ENCODE peak calls at places on chromosomes 1 and 21, in nine cellular contexts. W is PC-3, F is mammary epithelial cell, A is astrocyte, K is neural progenitor cell, S is mesendoderm, P is IMR-90, Z is A549, Q is GM23248. C is an unnamed sample.

GRCh38 chr21:27721675-27722074 is 754.8 kb upstream of the ADAMTS5 start:
- DNase-seq in W (no peak), F (no peak), S (no peak), K (no peak), A (no peak), Q (no peak), P (no peak), Z (no peak), C (no peak)

GRCh38 chr1:156942576-156942975 is 22.1 kb downstream of the LRRC71 start:
- DNase-seq in Z (no peak), W (no peak), K (no peak), A (no peak), S (no peak), Q (no peak), P (no peak), F (no peak), C (no peak)

GRCh38 chr1:5753431-5754078 is 238.7 kb downstream of the NPHP4 start:
- DNase-seq in K (no peak), A (no peak), P (no peak), F (no peak), W (no peak), Z (no peak), S (no peak), Q (no peak), C (no peak)

GRCh38 chr1:176628775-176629174 is 165.8 kb downstream of the PAPPA2 start:
- DNase-seq in K (no peak), Z (no peak), P (no peak), A (no peak), F (no peak), S (no peak), W (no peak), Q (no peak), C (no peak)

GRCh38 chr1:110235839-110236682 is 25.9 kb downstream of the KCNC4 start:
- DNase-seq in A (peak), W (peak), F (peak), P (peak), Q (peak), Z (peak), K (no peak), S (peak), C (no peak)

GRCh38 chr21:25462517-25462971 is 144.7 kb downstream of the MRPL39 start:
- DNase-seq in W (no peak), S (no peak), F (no peak), A (no peak), Q (no peak), P (no peak), Z (no peak), K (no peak), C (no peak)

GRCh38 chr1:18581420-18581880 is 49.2 kb upstream of the PAX7 start:
- DNase-seq in Z (peak), Q (peak), A (no peak), W (peak), K (peak), F (no peak), S (no peak), P (no peak), C (peak)

GRCh38 chr1:1081311-1082238 is 7.5 kb upstream of the RNF223 start:
- DNase-seq in K (no peak), S (no peak), Q (no peak), A (no peak), P (no peak), F (no peak), W (no peak), Z (no peak), C (no peak)

GRCh38 chr1:14017531-14017961 is 317.6 kb downstream of the PRDM2 start:
- DNase-seq in W (peak), S (no peak), A (no peak), F (no peak), Q (no peak), Z (no peak), P (no peak), K (peak), C (no peak)

GRCh38 chr1:206526064-206526911 is 19.0 kb downstream of the RASSF5 start:
- DNase-seq in K (no peak), Q (no peak), P (no peak), W (no peak), A (no peak), F (no peak), S (no peak), Z (no peak), C (peak)

GRCh38 chr1:165056914-165057313 is 299.6 kb downstream of the LMX1A start:
- DNase-seq in F (no peak), P (no peak), K (no peak), Z (no peak), W (no peak), Q (no peak), A (no peak), S (no peak), C (no peak)

GRCh38 chr1:215637041-215637573 is 70.0 kb downstream of the KCTD3 start:
- DNase-seq in K (no peak), A (peak), P (peak), W (no peak), S (no peak), Z (no peak), Q (peak), F (peak), C (no peak)

GRCh38 chr1:212696721-212697331 is 2.8 kb downstream of the BATF3 start:
- DNase-seq in W (no peak), Q (no peak), K (no peak), F (no peak), Z (no peak), P (no peak), S (no peak), A (no peak), C (no peak)

GRCh38 chr1:29236993-29237905 is 927 bp downstream of the PTPRU start:
- DNase-seq in K (peak), S (peak), F (peak), P (peak), Z (peak), W (peak), Q (peak), A (peak), C (no peak)

GRCh38 chr1:6502000-6502891 is 10.8 kb upstream of the PLEKHG5 start:
- DNase-seq in W (no peak), Q (peak), A (no peak), F (no peak), K (no peak), S (no peak), P (no peak), Z (no peak), C (no peak)

GRCh38 chr1:234616644-234617043 is 6.7 kb upstream of the IRF2BP2 start:
- DNase-seq in A (peak), Q (peak), F (no peak), S (no peak), Z (no peak), K (no peak), P (peak), W (no peak), C (no peak)

GRCh38 chr1:157975216-157975615 is 18.2 kb upstream of the KIRREL1 start:
- DNase-seq in P (no peak), K (no peak), A (no peak), Z (no peak), S (no peak), Q (no peak), W (no peak), F (no peak), C (no peak)

GRCh38 chr1:66000033-66000637 is 207.4 kb downstream of the PDE4B start:
- DNase-seq in Q (peak), P (no peak), F (no peak), Z (peak), A (no peak), W (no peak), S (no peak), K (no peak), C (no peak)

GRCh38 chr1:94743866-94744265 is 76.3 kb upstream of the SLC44A3 start:
- DNase-seq in A (no peak), Z (no peak), P (peak), W (no peak), Q (no peak), S (no peak), K (no peak), F (peak), C (no peak)

GRCh38 chr1:203116048-203116810 is 11.3 kb upstream of the ADORA1 start:
- DNase-seq in S (no peak), A (no peak), Q (no peak), W (no peak), F (no peak), Z (no peak), P (no peak), K (no peak), C (no peak)

GRCh38 chr1:223844962-223845809 is 561 bp downstream of the TP53BP2 start:
- DNase-seq in Z (peak), W (peak), P (peak), K (peak), S (peak), Q (peak), F (peak), A (peak), C (peak)

GRCh38 chr1:184365699-184366098 is 21.1 kb upstream of the C1orf21 start:
- DNase-seq in Q (no peak), A (no peak), W (no peak), Z (no peak), S (no peak), K (no peak), F (no peak), P (no peak), C (no peak)

GRCh38 chr1:183553769-183554168 is 36.5 kb downstream of the NCF2 start:
- DNase-seq in P (no peak), K (no peak), W (no peak), F (no peak), A (no peak), Q (no peak), S (peak), Z (no peak), C (no peak)

GRCh38 chr1:3217887-3218679 is 149.1 kb downstream of the PRDM16 start:
- DNase-seq in Q (no peak), F (no peak), S (no peak), K (no peak), W (no peak), Z (no peak), P (no peak), A (no peak), C (no peak)

GRCh38 chr1:234541281-234541975 is 62.4 kb upstream of the TARBP1 start:
- DNase-seq in K (no peak), A (peak), S (no peak), Q (peak), Z (peak), P (peak), F (peak), W (peak), C (no peak)

GRCh38 chr1:50278961-50279360 is 144.3 kb downstream of the DMRTA2 start:
- DNase-seq in K (no peak), Z (no peak), P (no peak), F (no peak), A (no peak), W (no peak), Q (no peak), S (peak), C (no peak)

GRCh38 chr1:205670611-205671430 is 9.5 kb downstream of the SLC45A3 start:
- DNase-seq in S (peak), Z (no peak), F (no peak), Q (no peak), K (peak), A (no peak), W (no peak), P (no peak), C (no peak)

GRCh38 chr21:43855955-43856354 is 9.1 kb upstream of the AGPAT3 start:
- DNase-seq in W (no peak), K (no peak), A (no peak), P (no peak), S (no peak), Z (no peak), Q (no peak), F (no peak), C (no peak)

GRCh38 chr1:156601122-156601830 is at the start of gene GPATCH4:
- DNase-seq in S (peak), Q (peak), W (peak), F (peak), A (peak), P (peak), Z (peak), K (peak), C (peak)

GRCh38 chr1:165894591-165894990 is 67.2 kb downstream of the UCK2 start:
- DNase-seq in K (no peak), S (peak), Z (peak), F (no peak), P (peak), W (peak), Q (peak), A (no peak), C (no peak)

GRCh38 chr1:30511563-30512252 is 211.7 kb downstream of the MATN1 start:
- DNase-seq in F (no peak), Z (peak), Q (peak), S (peak), A (peak), K (no peak), P (peak), W (peak), C (no peak)

GRCh38 chr1:247407180-247407616 is 8.8 kb upstream of the NLRP3 start:
- DNase-seq in F (peak), Q (peak), P (no peak), Z (no peak), W (peak), K (no peak), S (no peak), A (no peak), C (no peak)

GRCh38 chr1:230901711-230902110 is 33.4 kb upstream of the C1orf198 start:
- DNase-seq in W (no peak), S (no peak), Q (no peak), F (no peak), P (no peak), K (no peak), Z (no peak), A (no peak), C (no peak)

GRCh38 chr1:7410156-7410555 is 360.9 kb upstream of the VAMP3 start:
- DNase-seq in A (no peak), F (no peak), K (no peak), S (no peak), W (no peak), P (no peak), Z (no peak), Q (no peak), C (no peak)

GRCh38 chr1:185645686-185646085 is 88.5 kb upstream of the HMCN1 start:
- DNase-seq in Q (peak), Z (no peak), A (peak), W (no peak), F (no peak), S (no peak), K (no peak), P (peak), C (no peak)
- H3K4me2 ChIP-seq in Q (peak), Z (peak), A (peak), W (peak), F (peak), S (no peak), K (peak), P (no peak), C (no peak)

GRCh38 chr1:71072273-71072672 is 8.6 kb downstream of the ZRANB2 start:
- DNase-seq in K (no peak), A (no peak), S (no peak), Z (no peak), P (no peak), F (no peak), Q (no peak), W (no peak), C (no peak)

GRCh38 chr1:71080178-71080781 is 555 bp downstream of the ZRANB2 start:
- DNase-seq in K (peak), Q (peak), P (peak), W (no peak), S (peak), A (no peak), F (peak), Z (peak), C (peak)

GRCh38 chr1:71071720-71072119 is 9.1 kb downstream of the ZRANB2 start:
- DNase-seq in K (no peak), S (no peak), F (no peak), Z (no peak), P (no peak), Q (no peak), A (no peak), W (no peak), C (no peak)

GRCh38 chr1:71074681-71075080 is 6.2 kb downstream of the ZRANB2 start:
- DNase-seq in P (no peak), A (no peak), Z (no peak), F (no peak), Q (peak), S (no peak), K (no peak), W (no peak), C (no peak)
- H3K4me2 ChIP-seq in P (no peak), A (no peak), Z (no peak), F (no peak), Q (peak), S (no peak), K (no peak), W (no peak), C (no peak)

DNA sequence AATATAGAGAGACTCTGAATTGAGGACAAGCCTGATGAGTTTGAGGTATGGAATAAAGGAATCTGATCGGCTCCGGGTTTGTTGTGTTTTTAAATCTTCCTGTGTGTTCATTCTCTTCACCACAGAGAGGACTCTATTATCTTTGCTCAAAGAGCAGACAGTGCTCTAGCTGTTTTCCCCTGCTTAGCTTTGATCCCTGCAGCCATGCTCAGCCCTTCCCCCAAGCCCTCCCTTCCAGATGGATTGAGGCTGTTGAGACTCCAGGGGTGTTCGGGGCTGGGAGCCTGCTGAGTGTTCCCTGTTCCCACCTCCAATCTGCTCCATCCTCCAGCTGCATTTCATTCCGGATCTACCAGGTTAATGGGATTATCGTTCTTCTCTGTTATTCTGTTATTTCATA is 74.2 kb upstream of the CXADR start:
- DNase-seq in Z (no peak), K (peak), P (no peak), S (peak), W (no peak), A (no peak), F (no peak), Q (no peak), C (no peak)
- H3K4me2 ChIP-seq in Z (no peak), K (peak), P (no peak), S (no peak), W (no peak), A (peak), F (no peak), Q (no peak), C (peak)

GRCh38 chr21:33327792-33328433 is 3.1 kb downstream of the IFNAR1 start:
- DNase-seq in S (no peak), P (no peak), Z (no peak), W (no peak), Q (no peak), A (no peak), K (no peak), F (no peak), C (no peak)

GRCh38 chr21:33334191-33334590 is 9.4 kb downstream of the IFNAR1 start:
- DNase-seq in S (no peak), F (no peak), W (no peak), P (no peak), K (no peak), Z (no peak), Q (no peak), A (no peak), C (no peak)

GRCh38 chr21:33330726-33331125 is 6.0 kb downstream of the IFNAR1 start:
- DNase-seq in F (no peak), Q (no peak), P (no peak), W (no peak), A (no peak), S (no peak), Z (no peak), K (no peak), C (peak)

GRCh38 chr21:33334824-33335223 is 10.1 kb downstream of the IFNAR1 start:
- DNase-seq in S (no peak), F (no peak), A (no peak), K (no peak), W (no peak), Q (peak), Z (no peak), P (no peak), C (no peak)

DNA sequence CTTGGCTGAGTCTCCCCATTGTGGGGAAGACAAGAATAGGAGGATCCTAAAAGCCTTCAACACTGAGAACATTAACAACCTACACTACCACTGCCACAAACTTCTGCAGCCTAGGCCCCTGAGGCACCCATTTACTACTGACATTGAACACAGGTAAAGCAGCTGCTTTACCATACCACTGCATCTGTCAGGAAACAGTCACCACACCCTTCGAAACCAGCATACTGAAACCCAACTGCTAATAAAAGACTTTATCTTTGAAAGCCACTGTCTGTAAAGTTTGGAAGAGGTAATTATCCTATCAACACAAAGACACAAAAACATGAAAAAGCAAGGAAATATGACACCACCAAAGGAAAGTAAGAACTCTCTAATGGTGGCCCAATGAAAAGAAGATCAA is 7.4 kb downstream of the IFNAR1 start:
- DNase-seq in K (no peak), W (no peak), Q (no peak), Z (no peak), S (no peak), F (no peak), P (no peak), A (no peak), C (peak)
- H3K4me2 ChIP-seq in K (no peak), W (no peak), Q (no peak), Z (no peak), S (no peak), F (no peak), P (no peak), A (no peak), C (peak)

GRCh38 chr1:173208868-173209267 is 1.7 kb upstream of the TNFSF4 start:
- DNase-seq in Z (no peak), Q (no peak), P (no peak), S (no peak), K (no peak), W (no peak), A (no peak), F (no peak), C (no peak)

GRCh38 chr1:173212952-173213491 is 5.9 kb upstream of the TNFSF4 start:
- DNase-seq in S (no peak), A (no peak), F (no peak), Q (no peak), Z (no peak), W (no peak), K (no peak), P (no peak), C (no peak)

GRCh38 chr1:173208146-173208545 is 1.0 kb upstream of the TNFSF4 start:
- DNase-seq in F (no peak), P (peak), S (no peak), Q (peak), K (no peak), Z (no peak), W (peak), A (peak), C (no peak)

GRCh38 chr1:173210273-173210672 is 3.1 kb upstream of the TNFSF4 start:
- DNase-seq in Q (no peak), A (no peak), F (no peak), Z (no peak), S (no peak), P (no peak), K (no peak), W (no peak), C (no peak)

GRCh38 chr1:173210716-173211231 is 3.6 kb upstream of the TNFSF4 start:
- DNase-seq in Q (no peak), F (no peak), Z (no peak), K (peak), P (no peak), S (no peak), W (no peak), A (no peak), C (no peak)
- H3K4me2 ChIP-seq in Q (no peak), F (no peak), Z (no peak), K (peak), P (no peak), S (no peak), W (no peak), A (no peak), C (no peak)

DNA sequence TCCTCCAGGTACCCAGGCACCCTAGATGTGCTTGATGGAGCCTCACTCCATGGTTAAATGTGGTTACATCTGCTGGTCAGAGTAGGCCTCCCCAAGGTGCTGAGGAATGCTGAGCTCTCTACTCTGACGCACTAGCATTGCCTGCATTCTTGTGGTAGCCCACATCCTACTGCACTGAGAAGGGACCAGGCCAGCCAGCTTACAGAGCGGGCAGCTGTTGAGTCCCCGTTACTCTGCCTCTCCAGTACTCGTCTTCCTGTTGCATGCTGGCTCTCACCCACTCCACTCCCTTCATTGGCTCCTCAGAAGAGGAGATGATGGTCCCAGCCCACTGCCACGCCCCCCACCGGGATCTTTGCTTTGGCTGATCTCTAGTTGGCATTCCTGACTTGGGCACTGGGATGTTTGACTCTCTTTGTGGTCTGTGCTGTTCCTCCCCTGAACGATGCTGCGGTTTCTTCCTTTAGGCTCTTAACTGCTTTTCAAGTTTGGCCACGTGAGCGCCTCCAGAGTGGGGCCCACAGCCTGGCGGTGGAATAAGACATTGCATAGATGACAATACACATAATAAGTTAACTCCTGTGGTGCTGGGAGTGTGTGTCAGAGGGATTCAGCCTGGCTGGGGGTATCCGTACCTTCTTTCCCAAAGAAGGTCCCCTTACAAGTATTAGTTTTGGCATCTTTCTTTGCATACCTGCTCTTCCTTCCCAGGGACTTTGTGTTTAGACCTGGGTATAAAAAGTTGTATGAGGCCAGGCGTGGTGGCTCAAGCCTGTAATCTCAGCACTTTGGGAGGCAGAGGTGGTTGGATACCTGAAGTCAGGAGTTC is 18.6 kb downstream of the AZIN2 start:
- DNase-seq in A (peak), F (peak), W (peak), P (peak), K (no peak), Q (peak), Z (no peak), S (peak), C (peak)
- H3K4me2 ChIP-seq in A (peak), F (peak), W (peak), P (peak), K (no peak), Q (peak), Z (no peak), S (no peak), C (no peak)

C was measured in OCI-LY7.